ENCODE peak calls at places on chromosomes 13 and 19, in eight cellular contexts. One of them, this sample, is unnamed.
A peak's percentile ranks its signal among the peaks of the same experiment; 100 is the strongest.

GRCh38 chr19:33298146-33298911 is 4.0 kb downstream of the CEBPA start:
- DNase-seq in kidney epithelial cell: no peak
- DNase-seq in left ventricle myocardium inferior: no peak
- DNase-seq in A549: no peak
- DNase-seq in CD8-positive, alpha-beta T cell: no peak
- DNase-seq in mammary epithelial cell: peak; percentile 80
- DNase-seq in CD4-positive, CD25-positive, alpha-beta regulatory T cell: no peak
- DNase-seq in effector memory CD4-positive, alpha-beta T cell: no peak
- DNase-seq in this sample: no peak

GRCh38 chr19:7434391-7434790 is 54.4 kb downstream of the PEX11G start:
- DNase-seq in kidney epithelial cell: no peak
- DNase-seq in CD4-positive, CD25-positive, alpha-beta regulatory T cell: no peak
- DNase-seq in effector memory CD4-positive, alpha-beta T cell: no peak
- DNase-seq in mammary epithelial cell: no peak
- DNase-seq in CD8-positive, alpha-beta T cell: no peak
- DNase-seq in left ventricle myocardium inferior: no peak
- DNase-seq in A549: no peak
- DNase-seq in this sample: no peak

GRCh38 chr13:76387561-76387960 is 498.6 kb downstream of the KCTD12 start:
- DNase-seq in effector memory CD4-positive, alpha-beta T cell: no peak
- DNase-seq in left ventricle myocardium inferior: no peak
- DNase-seq in CD8-positive, alpha-beta T cell: no peak
- DNase-seq in A549: no peak
- DNase-seq in kidney epithelial cell: no peak
- DNase-seq in mammary epithelial cell: no peak
- DNase-seq in CD4-positive, CD25-positive, alpha-beta regulatory T cell: no peak
- DNase-seq in this sample: no peak

GRCh38 chr13:25175026-25175425 is 2.9 kb upstream of the AMER2 start:
- DNase-seq in A549: no peak
- DNase-seq in effector memory CD4-positive, alpha-beta T cell: no peak
- DNase-seq in left ventricle myocardium inferior: no peak
- DNase-seq in CD4-positive, CD25-positive, alpha-beta regulatory T cell: no peak
- DNase-seq in mammary epithelial cell: no peak
- DNase-seq in CD8-positive, alpha-beta T cell: no peak
- DNase-seq in kidney epithelial cell: no peak
- DNase-seq in this sample: no peak

GRCh38 chr13:24306632-24307031 is 2.7 kb upstream of the C1QTNF9 start:
- DNase-seq in A549: no peak
- DNase-seq in kidney epithelial cell: peak; percentile 19
- DNase-seq in effector memory CD4-positive, alpha-beta T cell: no peak
- DNase-seq in CD8-positive, alpha-beta T cell: no peak
- DNase-seq in CD4-positive, CD25-positive, alpha-beta regulatory T cell: no peak
- DNase-seq in mammary epithelial cell: peak; percentile 4
- DNase-seq in left ventricle myocardium inferior: no peak
- DNase-seq in this sample: no peak

GRCh38 chr19:44602071-44602470 is 11.3 kb upstream of the IGSF23 start:
- DNase-seq in CD8-positive, alpha-beta T cell: no peak
- DNase-seq in A549: no peak
- DNase-seq in effector memory CD4-positive, alpha-beta T cell: no peak
- DNase-seq in left ventricle myocardium inferior: no peak
- DNase-seq in kidney epithelial cell: no peak
- DNase-seq in mammary epithelial cell: peak; percentile 75
- DNase-seq in CD4-positive, CD25-positive, alpha-beta regulatory T cell: no peak
- DNase-seq in this sample: no peak

GRCh38 chr13:85367887-85368286 is 431.3 kb downstream of the SLITRK6 start:
- DNase-seq in kidney epithelial cell: no peak
- DNase-seq in effector memory CD4-positive, alpha-beta T cell: no peak
- DNase-seq in CD4-positive, CD25-positive, alpha-beta regulatory T cell: no peak
- DNase-seq in CD8-positive, alpha-beta T cell: no peak
- DNase-seq in mammary epithelial cell: no peak
- DNase-seq in A549: no peak
- DNase-seq in left ventricle myocardium inferior: no peak
- DNase-seq in this sample: no peak

GRCh38 chr13:48827709-48828108 is 148.0 kb upstream of the FNDC3A start:
- DNase-seq in CD8-positive, alpha-beta T cell: no peak
- DNase-seq in kidney epithelial cell: no peak
- DNase-seq in left ventricle myocardium inferior: no peak
- DNase-seq in A549: no peak
- DNase-seq in effector memory CD4-positive, alpha-beta T cell: no peak
- DNase-seq in mammary epithelial cell: no peak
- DNase-seq in CD4-positive, CD25-positive, alpha-beta regulatory T cell: no peak
- DNase-seq in this sample: no peak

GRCh38 chr13:51282322-51282721 is 57.2 kb upstream of the SERPINE3 start:
- DNase-seq in mammary epithelial cell: no peak
- DNase-seq in CD8-positive, alpha-beta T cell: peak; percentile 1
- DNase-seq in kidney epithelial cell: no peak
- DNase-seq in A549: no peak
- DNase-seq in effector memory CD4-positive, alpha-beta T cell: no peak
- DNase-seq in left ventricle myocardium inferior: peak; percentile 57
- DNase-seq in CD4-positive, CD25-positive, alpha-beta regulatory T cell: no peak
- DNase-seq in this sample: no peak

GRCh38 chr19:16124953-16125352 is 13.3 kb downstream of the RAB8A start:
- DNase-seq in kidney epithelial cell: no peak
- DNase-seq in A549: no peak
- DNase-seq in CD4-positive, CD25-positive, alpha-beta regulatory T cell: no peak
- DNase-seq in mammary epithelial cell: no peak
- DNase-seq in effector memory CD4-positive, alpha-beta T cell: no peak
- DNase-seq in left ventricle myocardium inferior: no peak
- DNase-seq in CD8-positive, alpha-beta T cell: no peak
- DNase-seq in this sample: no peak

GRCh38 chr13:62162860-62163259 is 747.2 kb upstream of the PCDH20 start:
- DNase-seq in mammary epithelial cell: no peak
- DNase-seq in left ventricle myocardium inferior: no peak
- DNase-seq in CD8-positive, alpha-beta T cell: no peak
- DNase-seq in CD4-positive, CD25-positive, alpha-beta regulatory T cell: no peak
- DNase-seq in effector memory CD4-positive, alpha-beta T cell: no peak
- DNase-seq in A549: no peak
- DNase-seq in kidney epithelial cell: no peak
- DNase-seq in this sample: no peak

GRCh38 chr13:24644051-24644450 is 36.2 kb upstream of the ATP12A start:
- DNase-seq in CD8-positive, alpha-beta T cell: no peak
- DNase-seq in CD4-positive, CD25-positive, alpha-beta regulatory T cell: no peak
- DNase-seq in effector memory CD4-positive, alpha-beta T cell: no peak
- DNase-seq in left ventricle myocardium inferior: no peak
- DNase-seq in kidney epithelial cell: no peak
- DNase-seq in mammary epithelial cell: no peak
- DNase-seq in A549: no peak
- DNase-seq in this sample: no peak

GRCh38 chr13:79995334-79995733 is 345.6 kb downstream of the SPRY2 start:
- DNase-seq in mammary epithelial cell: peak; percentile 93
- DNase-seq in left ventricle myocardium inferior: no peak
- DNase-seq in A549: no peak
- DNase-seq in CD8-positive, alpha-beta T cell: no peak
- DNase-seq in kidney epithelial cell: peak; percentile 80
- DNase-seq in CD4-positive, CD25-positive, alpha-beta regulatory T cell: no peak
- DNase-seq in effector memory CD4-positive, alpha-beta T cell: no peak
- DNase-seq in this sample: no peak

DNA sequence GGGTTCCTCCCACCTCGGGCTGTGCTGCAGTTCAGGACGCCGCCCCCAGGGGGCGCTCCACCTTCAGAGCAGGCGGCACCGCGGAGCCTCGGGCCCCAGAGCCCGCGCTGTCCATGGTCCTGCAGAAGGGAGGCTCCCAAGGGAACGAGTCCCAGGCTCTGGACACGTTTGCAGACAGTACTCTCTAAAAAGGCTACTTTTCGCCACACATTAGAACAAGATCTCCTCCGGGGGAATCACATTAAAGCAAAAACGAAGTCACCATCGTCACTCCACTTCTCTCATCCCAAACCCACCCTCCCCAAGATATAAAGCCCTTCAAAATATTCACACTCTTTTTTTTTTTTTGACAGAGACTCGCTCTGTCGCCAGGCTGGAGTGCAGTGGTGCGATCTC is 4.6 kb upstream of the SIGLEC10 start:
- DNase-seq in CD8-positive, alpha-beta T cell: peak; percentile 93
- DNase-seq in left ventricle myocardium inferior: peak; percentile 82
- DNase-seq in effector memory CD4-positive, alpha-beta T cell: peak; percentile 53
- DNase-seq in kidney epithelial cell: peak; percentile 5
- DNase-seq in A549: peak; percentile 80
- DNase-seq in mammary epithelial cell: peak; percentile 63
- DNase-seq in CD4-positive, CD25-positive, alpha-beta regulatory T cell: peak; percentile 64
- DNase-seq in this sample: peak; percentile 41
- H3K4me3 ChIP-seq in CD8-positive, alpha-beta T cell: no peak overlapping the region
- H3K4me3 ChIP-seq in left ventricle myocardium inferior: no peak overlapping the region
- H3K4me3 ChIP-seq in effector memory CD4-positive, alpha-beta T cell: no peak overlapping the region
- H3K4me3 ChIP-seq in kidney epithelial cell: no peak overlapping the region
- H3K4me3 ChIP-seq in A549: no peak overlapping the region
- H3K4me3 ChIP-seq in mammary epithelial cell: no peak overlapping the region
- H3K4me3 ChIP-seq in CD4-positive, CD25-positive, alpha-beta regulatory T cell: no peak overlapping the region
- H3K4me3 ChIP-seq in this sample: no peak overlapping the region

GRCh38 chr13:39284801-39285388 is 246.6 kb downstream of the NHLRC3 start:
- DNase-seq in left ventricle myocardium inferior: peak; percentile 27
- DNase-seq in mammary epithelial cell: no peak
- DNase-seq in A549: no peak
- DNase-seq in CD4-positive, CD25-positive, alpha-beta regulatory T cell: no peak
- DNase-seq in kidney epithelial cell: no peak
- DNase-seq in effector memory CD4-positive, alpha-beta T cell: no peak
- DNase-seq in CD8-positive, alpha-beta T cell: no peak
- DNase-seq in this sample: no peak
- H3K4me3 ChIP-seq in left ventricle myocardium inferior: no peak overlapping the region
- H3K4me3 ChIP-seq in mammary epithelial cell: no peak overlapping the region
- H3K4me3 ChIP-seq in A549: no peak overlapping the region
- H3K4me3 ChIP-seq in CD4-positive, CD25-positive, alpha-beta regulatory T cell: no peak overlapping the region
- H3K4me3 ChIP-seq in kidney epithelial cell: no peak overlapping the region
- H3K4me3 ChIP-seq in effector memory CD4-positive, alpha-beta T cell: no peak overlapping the region
- H3K4me3 ChIP-seq in CD8-positive, alpha-beta T cell: no peak overlapping the region
- H3K4me3 ChIP-seq in this sample: no peak overlapping the region

DNA sequence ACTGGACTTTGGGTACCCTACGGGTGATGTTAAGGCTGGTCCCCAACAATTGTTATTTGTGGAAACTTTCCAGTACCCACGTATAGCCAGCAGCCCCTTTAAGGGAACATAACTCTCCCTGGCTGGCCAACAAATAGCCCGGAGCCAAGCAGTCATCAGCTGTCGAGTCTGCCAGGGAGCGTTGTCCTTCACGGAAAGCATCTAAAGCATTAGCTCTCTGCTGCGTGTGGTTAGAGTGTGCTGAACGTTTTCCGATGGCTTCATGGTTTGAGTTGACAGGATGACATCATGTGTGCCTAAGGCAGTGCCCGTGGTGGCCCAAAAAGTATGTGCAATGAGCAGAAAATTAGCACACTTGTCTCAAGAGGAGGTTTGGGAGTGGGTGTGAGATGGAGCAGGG is 3.3 kb upstream of the ZNF556 start:
- DNase-seq in kidney epithelial cell: no peak
- DNase-seq in A549: no peak
- DNase-seq in CD8-positive, alpha-beta T cell: no peak
- DNase-seq in left ventricle myocardium inferior: no peak
- DNase-seq in mammary epithelial cell: no peak
- DNase-seq in CD4-positive, CD25-positive, alpha-beta regulatory T cell: no peak
- DNase-seq in effector memory CD4-positive, alpha-beta T cell: no peak
- DNase-seq in this sample: no peak
- H3K4me3 ChIP-seq in kidney epithelial cell: no peak overlapping the region
- H3K4me3 ChIP-seq in A549: no peak overlapping the region
- H3K4me3 ChIP-seq in CD8-positive, alpha-beta T cell: no peak overlapping the region
- H3K4me3 ChIP-seq in left ventricle myocardium inferior: no peak overlapping the region
- H3K4me3 ChIP-seq in mammary epithelial cell: no peak overlapping the region
- H3K4me3 ChIP-seq in CD4-positive, CD25-positive, alpha-beta regulatory T cell: no peak overlapping the region
- H3K4me3 ChIP-seq in effector memory CD4-positive, alpha-beta T cell: no peak overlapping the region
- H3K4me3 ChIP-seq in this sample: no peak overlapping the region

DNA sequence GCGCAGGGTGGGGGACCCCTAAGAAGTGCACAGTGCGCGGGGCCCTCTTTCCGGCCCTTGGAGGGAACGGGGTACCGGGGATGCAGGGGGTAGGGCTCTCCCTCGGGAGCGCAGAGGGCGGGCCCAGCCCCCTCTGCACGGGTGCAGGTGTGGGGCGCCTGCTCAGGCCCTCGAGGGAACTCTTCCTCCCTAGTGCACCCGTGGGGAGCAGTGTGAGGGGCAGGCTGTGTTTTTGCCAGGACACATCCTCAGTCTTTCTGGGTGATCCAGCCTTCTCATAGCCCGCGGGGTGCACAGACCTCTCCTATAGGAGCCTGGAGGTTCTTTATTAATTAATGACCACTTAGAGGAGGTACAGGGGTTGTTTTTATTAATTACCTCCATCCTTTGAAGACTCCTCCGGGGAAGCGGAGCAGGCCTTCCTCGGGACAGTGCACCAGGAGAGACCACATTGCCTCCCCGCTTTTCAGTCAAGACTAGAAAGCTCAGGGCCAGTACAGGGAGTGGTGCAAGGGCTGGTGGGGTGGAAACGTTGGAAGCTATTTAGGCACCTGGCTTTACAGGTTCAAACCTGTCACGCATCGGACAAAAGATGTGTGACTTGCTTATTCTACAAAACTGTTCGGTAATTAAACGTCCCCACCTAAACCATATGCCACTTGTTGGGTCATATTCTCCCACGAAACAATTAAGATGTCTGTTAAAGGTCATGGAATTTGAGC is 598 bp upstream of the GJB6 start:
- DNase-seq in CD4-positive, CD25-positive, alpha-beta regulatory T cell: no peak
- DNase-seq in effector memory CD4-positive, alpha-beta T cell: no peak
- DNase-seq in kidney epithelial cell: no peak
- DNase-seq in left ventricle myocardium inferior: no peak
- DNase-seq in A549: no peak
- DNase-seq in mammary epithelial cell: no peak
- DNase-seq in CD8-positive, alpha-beta T cell: no peak
- DNase-seq in this sample: no peak
- H3K4me3 ChIP-seq in CD4-positive, CD25-positive, alpha-beta regulatory T cell: no peak overlapping the region
- H3K4me3 ChIP-seq in effector memory CD4-positive, alpha-beta T cell: peak overlapping the region; percentile 62
- H3K4me3 ChIP-seq in kidney epithelial cell: peak overlapping the region; percentile 34
- H3K4me3 ChIP-seq in left ventricle myocardium inferior: peak overlapping the region; percentile 58
- H3K4me3 ChIP-seq in A549: peak overlapping the region; percentile 47
- H3K4me3 ChIP-seq in mammary epithelial cell: peak overlapping the region; percentile 44
- H3K4me3 ChIP-seq in CD8-positive, alpha-beta T cell: peak overlapping the region; percentile 14
- H3K4me3 ChIP-seq in this sample: peak overlapping the region; percentile 27

DNA sequence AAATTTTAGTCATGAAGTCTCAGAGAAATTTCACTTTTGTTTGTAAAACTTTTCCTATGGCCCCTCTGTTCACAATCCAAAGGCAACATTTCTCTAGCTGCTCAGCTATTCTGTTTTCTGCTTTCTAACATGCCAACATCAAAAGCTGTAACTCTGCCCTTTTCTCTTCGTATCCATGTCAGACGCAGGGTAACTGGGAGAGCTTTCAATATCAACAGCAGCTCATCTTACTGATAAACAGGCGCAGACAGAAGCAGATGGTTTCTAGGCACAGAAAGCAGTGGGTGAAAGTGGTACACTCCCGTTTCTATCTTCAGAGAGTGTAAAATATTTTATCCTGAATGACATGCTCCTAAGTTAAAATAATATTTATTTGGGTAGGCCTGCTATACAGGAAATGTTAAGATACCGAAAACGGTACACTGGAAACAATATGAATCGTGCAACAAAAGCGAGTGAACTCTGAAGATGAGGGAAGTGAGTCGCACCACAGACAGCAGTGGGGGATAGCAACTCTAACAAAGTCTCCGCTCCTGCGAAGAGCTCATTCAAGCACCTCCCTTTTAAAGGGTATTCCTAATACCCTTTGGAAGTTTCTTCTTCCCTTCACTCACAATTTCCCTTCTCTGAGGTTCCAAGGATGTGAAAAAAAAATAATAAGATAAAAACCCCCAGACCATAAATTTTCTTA is 798.3 kb downstream of the GPC5 start:
- DNase-seq in kidney epithelial cell: no peak
- DNase-seq in left ventricle myocardium inferior: no peak
- DNase-seq in A549: no peak
- DNase-seq in CD8-positive, alpha-beta T cell: no peak
- DNase-seq in effector memory CD4-positive, alpha-beta T cell: no peak
- DNase-seq in CD4-positive, CD25-positive, alpha-beta regulatory T cell: no peak
- DNase-seq in mammary epithelial cell: no peak
- DNase-seq in this sample: no peak
- H3K4me3 ChIP-seq in kidney epithelial cell: peak overlapping the region; percentile 10
- H3K4me3 ChIP-seq in left ventricle myocardium inferior: no peak overlapping the region
- H3K4me3 ChIP-seq in A549: no peak overlapping the region
- H3K4me3 ChIP-seq in CD8-positive, alpha-beta T cell: no peak overlapping the region
- H3K4me3 ChIP-seq in effector memory CD4-positive, alpha-beta T cell: no peak overlapping the region
- H3K4me3 ChIP-seq in CD4-positive, CD25-positive, alpha-beta regulatory T cell: no peak overlapping the region
- H3K4me3 ChIP-seq in mammary epithelial cell: no peak overlapping the region
- H3K4me3 ChIP-seq in this sample: no peak overlapping the region